ENCODE peak calls at places on chromosome 15, in six cellular contexts. J, G, K, L, B and M are unnamed samples.
A peak's percentile ranks its signal among the peaks of the same experiment; 100 is the strongest.

GRCh38 chr15:75233504-75234190 is 24.5 kb upstream of the GOLGA6C start:
- DNase-seq in J (no peak), G (no peak), B (no peak), K (peak; percentile 43), L (no peak), M (no peak)

GRCh38 chr15:80367094-80367493 is 37.1 kb upstream of the ARNT2 start:
- DNase-seq in G (no peak), J (no peak), B (no peak), L (peak; percentile 20), K (no peak), M (no peak)

GRCh38 chr15:55186331-55186730 is 10.4 kb downstream of the RSL24D1 start:
- DNase-seq in G (no peak), B (no peak), K (no peak), L (no peak), J (no peak), M (no peak)

GRCh38 chr15:87142096-87142495 is 1062.4 kb downstream of the AGBL1 start:
- DNase-seq in L (no peak), B (no peak), J (no peak), G (no peak), K (no peak), M (no peak)

GRCh38 chr15:88484781-88485246 is 17.3 kb downstream of the MRPS11 start:
- DNase-seq in B (no peak), G (no peak), J (no peak), L (no peak), K (no peak), M (no peak)

GRCh38 chr15:44186724-44187123 is 8.3 kb downstream of the FRMD5 start:
- DNase-seq in G (no peak), L (no peak), B (no peak), J (no peak), K (no peak), M (no peak)

GRCh38 chr15:68337826-68338225 is 60.3 kb downstream of the FEM1B start:
- DNase-seq in L (no peak), J (no peak), G (no peak), B (no peak), K (no peak), M (no peak)

GRCh38 chr15:35909414-35909813 is 363.4 kb upstream of the DPH6 start:
- DNase-seq in J (no peak), B (no peak), K (no peak), G (no peak), L (no peak), M (no peak)

GRCh38 chr15:66603301-66604179 is 37.7 kb upstream of the LCTL start:
- DNase-seq in G (peak; percentile 33), K (no peak), B (peak; percentile 21), J (peak; percentile 5), L (peak; percentile 88), M (peak; percentile 91)

GRCh38 chr15:71391421-71392047 is 276.3 kb downstream of the THSD4 start:
- DNase-seq in K (no peak), J (no peak), G (no peak), B (no peak), L (no peak), M (no peak)

GRCh38 chr15:50083424-50084025 is 35.5 kb downstream of the ATP8B4 start:
- DNase-seq in L (no peak), J (no peak), G (no peak), B (no peak), K (no peak), M (no peak)

GRCh38 chr15:58457466-58457965 is 25.7 kb downstream of the LIPC start:
- DNase-seq in L (no peak), K (no peak), G (no peak), B (no peak), J (no peak), M (no peak)

GRCh38 chr15:74725845-74726773 is 781 bp upstream of the CYP1A1 start:
- DNase-seq in K (no peak), L (peak; percentile 89), B (no peak), J (no peak), G (peak; percentile 19), M (peak; percentile 64)

GRCh38 chr15:101384276-101384675 is 89.2 kb upstream of the SNRPA1 start:
- DNase-seq in L (no peak), K (no peak), G (no peak), B (no peak), J (no peak), M (no peak)

GRCh38 chr15:79083154-79083553 is 7.4 kb downstream of the RASGRF1 start:
- DNase-seq in L (no peak), J (no peak), K (no peak), G (no peak), B (no peak), M (peak; percentile 5)

GRCh38 chr15:93997071-93997658 is 234.2 kb upstream of the MCTP2 start:
- DNase-seq in L (peak; percentile 9), K (no peak), G (no peak), J (peak; percentile 8), B (no peak), M (no peak)

GRCh38 chr15:64163662-64164362 is 990 bp upstream of the PPIB start:
- DNase-seq in B (no peak), L (no peak), J (no peak), K (no peak), G (no peak), M (no peak)

GRCh38 chr15:58313304-58313703 is 118.5 kb upstream of the LIPC start:
- DNase-seq in B (no peak), K (no peak), L (no peak), J (no peak), G (peak; percentile 10), M (no peak)

GRCh38 chr15:69677403-69677802 is 224.8 kb downstream of the RPLP1 start:
- DNase-seq in G (no peak), B (no peak), L (no peak), K (no peak), J (no peak), M (no peak)

GRCh38 chr15:73399163-73399562 is 30.4 kb upstream of the HCN4 start:
- DNase-seq in G (no peak), K (no peak), J (no peak), B (no peak), L (no peak), M (no peak)

GRCh38 chr15:60000113-60000823 is 3.8 kb upstream of the FOXB1 start:
- DNase-seq in K (no peak), G (no peak), B (no peak), J (peak; percentile 18), L (no peak), M (peak; percentile 48)